ENCODE peak calls at places on chromosomes 2 and 18, in nine cellular contexts. One of them, this sample, is unnamed.

GRCh38 chr2:558302-558642 is 118.9 kb downstream of the TMEM18 start:
- DNase-seq in Kasumi-1: no peak
- DNase-seq in transverse colon: no peak
- DNase-seq in HFFc6: no peak
- DNase-seq in spleen: no peak
- DNase-seq in activated T-cell treated with anti-CD3 and anti-CD28 coated beads for 1 hour: no peak
- DNase-seq in heart left ventricle: no peak
- DNase-seq in left cardiac atrium: no peak
- DNase-seq in nucleus accumbens: no peak
- DNase-seq in this sample: no peak

GRCh38 chr2:71824436-71824835 is 323.2 kb downstream of the CYP26B1 start:
- DNase-seq in Kasumi-1: no peak
- DNase-seq in transverse colon: no peak
- DNase-seq in HFFc6: no peak
- DNase-seq in spleen: no peak
- DNase-seq in activated T-cell treated with anti-CD3 and anti-CD28 coated beads for 1 hour: no peak
- DNase-seq in heart left ventricle: no peak
- DNase-seq in left cardiac atrium: no peak
- DNase-seq in nucleus accumbens: no peak
- DNase-seq in this sample: no peak

GRCh38 chr18:77208969-77209368 is 40.7 kb upstream of the GALR1 start:
- DNase-seq in Kasumi-1: peak; percentile 84
- DNase-seq in transverse colon: peak; percentile 57
- DNase-seq in HFFc6: peak; percentile 25
- DNase-seq in spleen: no peak
- DNase-seq in activated T-cell treated with anti-CD3 and anti-CD28 coated beads for 1 hour: no peak
- DNase-seq in heart left ventricle: peak; percentile 66
- DNase-seq in left cardiac atrium: peak; percentile 53
- DNase-seq in nucleus accumbens: no peak
- DNase-seq in this sample: no peak

GRCh38 chr2:26745609-26746327 is 18.3 kb upstream of the SLC35F6 start:
- DNase-seq in Kasumi-1: peak; percentile 82
- DNase-seq in transverse colon: peak; percentile 85
- DNase-seq in HFFc6: peak; percentile 67
- DNase-seq in spleen: peak; percentile 90
- DNase-seq in activated T-cell treated with anti-CD3 and anti-CD28 coated beads for 1 hour: peak; percentile 81
- DNase-seq in heart left ventricle: peak; percentile 86
- DNase-seq in left cardiac atrium: peak; percentile 89
- DNase-seq in nucleus accumbens: peak; percentile 53
- DNase-seq in this sample: peak; percentile 89

GRCh38 chr2:27582129-27582694 is 630 bp upstream of the ZNF512 start:
- DNase-seq in Kasumi-1: no peak
- DNase-seq in transverse colon: no peak
- DNase-seq in HFFc6: no peak
- DNase-seq in spleen: peak; percentile 74
- DNase-seq in activated T-cell treated with anti-CD3 and anti-CD28 coated beads for 1 hour: no peak
- DNase-seq in heart left ventricle: no peak
- DNase-seq in left cardiac atrium: no peak
- DNase-seq in nucleus accumbens: no peak
- DNase-seq in this sample: no peak

GRCh38 chr2:230408244-230408842 is 7.7 kb upstream of the SP100 start:
- DNase-seq in Kasumi-1: no peak
- DNase-seq in transverse colon: no peak
- DNase-seq in HFFc6: peak; percentile 88
- DNase-seq in spleen: no peak
- DNase-seq in activated T-cell treated with anti-CD3 and anti-CD28 coated beads for 1 hour: no peak
- DNase-seq in heart left ventricle: peak; percentile 47
- DNase-seq in left cardiac atrium: peak; percentile 77
- DNase-seq in nucleus accumbens: no peak
- DNase-seq in this sample: no peak

GRCh38 chr2:159637988-159638501 is 21.7 kb upstream of the BAZ2B start:
- DNase-seq in Kasumi-1: no peak
- DNase-seq in transverse colon: no peak
- DNase-seq in HFFc6: peak; percentile 92
- DNase-seq in spleen: no peak
- DNase-seq in activated T-cell treated with anti-CD3 and anti-CD28 coated beads for 1 hour: no peak
- DNase-seq in heart left ventricle: no peak
- DNase-seq in left cardiac atrium: no peak
- DNase-seq in nucleus accumbens: no peak
- DNase-seq in this sample: no peak

GRCh38 chr18:47983946-47984345 is 53.5 kb upstream of the SMAD2 start:
- DNase-seq in Kasumi-1: no peak
- DNase-seq in transverse colon: no peak
- DNase-seq in HFFc6: no peak
- DNase-seq in spleen: no peak
- DNase-seq in activated T-cell treated with anti-CD3 and anti-CD28 coated beads for 1 hour: no peak
- DNase-seq in heart left ventricle: no peak
- DNase-seq in left cardiac atrium: no peak
- DNase-seq in nucleus accumbens: no peak
- DNase-seq in this sample: no peak

GRCh38 chr2:239087041-239087710 is 239.3 kb downstream of the TWIST2 start:
- DNase-seq in Kasumi-1: no peak
- DNase-seq in transverse colon: no peak
- DNase-seq in HFFc6: no peak
- DNase-seq in spleen: no peak
- DNase-seq in activated T-cell treated with anti-CD3 and anti-CD28 coated beads for 1 hour: no peak
- DNase-seq in heart left ventricle: no peak
- DNase-seq in left cardiac atrium: no peak
- DNase-seq in nucleus accumbens: no peak
- DNase-seq in this sample: no peak

GRCh38 chr2:158098171-158098570 is 3.5 kb upstream of the UPP2 start:
- DNase-seq in Kasumi-1: no peak
- DNase-seq in transverse colon: no peak
- DNase-seq in HFFc6: no peak
- DNase-seq in spleen: no peak
- DNase-seq in activated T-cell treated with anti-CD3 and anti-CD28 coated beads for 1 hour: no peak
- DNase-seq in heart left ventricle: no peak
- DNase-seq in left cardiac atrium: no peak
- DNase-seq in nucleus accumbens: no peak
- DNase-seq in this sample: no peak

GRCh38 chr2:31075936-31076590 is 62.2 kb downstream of the GALNT14 start:
- DNase-seq in Kasumi-1: no peak
- DNase-seq in transverse colon: no peak
- DNase-seq in HFFc6: no peak
- DNase-seq in spleen: no peak
- DNase-seq in activated T-cell treated with anti-CD3 and anti-CD28 coated beads for 1 hour: no peak
- DNase-seq in heart left ventricle: no peak
- DNase-seq in left cardiac atrium: no peak
- DNase-seq in nucleus accumbens: no peak
- DNase-seq in this sample: no peak

GRCh38 chr2:54535599-54536195 is 79.6 kb downstream of the SPTBN1 start:
- DNase-seq in Kasumi-1: peak; percentile 35
- DNase-seq in transverse colon: no peak
- DNase-seq in HFFc6: no peak
- DNase-seq in spleen: no peak
- DNase-seq in activated T-cell treated with anti-CD3 and anti-CD28 coated beads for 1 hour: no peak
- DNase-seq in heart left ventricle: no peak
- DNase-seq in left cardiac atrium: peak; percentile 37
- DNase-seq in nucleus accumbens: no peak
- DNase-seq in this sample: no peak

GRCh38 chr2:149955201-149955600 is 367.6 kb upstream of the MMADHC start:
- DNase-seq in Kasumi-1: no peak
- DNase-seq in transverse colon: no peak
- DNase-seq in HFFc6: no peak
- DNase-seq in spleen: no peak
- DNase-seq in activated T-cell treated with anti-CD3 and anti-CD28 coated beads for 1 hour: no peak
- DNase-seq in heart left ventricle: no peak
- DNase-seq in left cardiac atrium: no peak
- DNase-seq in nucleus accumbens: no peak
- DNase-seq in this sample: no peak

GRCh38 chr2:138777996-138778395 is 2.2 kb downstream of the NXPH2 start:
- DNase-seq in Kasumi-1: no peak
- DNase-seq in transverse colon: no peak
- DNase-seq in HFFc6: no peak
- DNase-seq in spleen: no peak
- DNase-seq in activated T-cell treated with anti-CD3 and anti-CD28 coated beads for 1 hour: no peak
- DNase-seq in heart left ventricle: no peak
- DNase-seq in left cardiac atrium: no peak
- DNase-seq in nucleus accumbens: no peak
- DNase-seq in this sample: peak; percentile 37

GRCh38 chr2:1716441-1716840 is 27.9 kb downstream of the PXDN start:
- DNase-seq in Kasumi-1: no peak
- DNase-seq in transverse colon: no peak
- DNase-seq in HFFc6: no peak
- DNase-seq in spleen: no peak
- DNase-seq in activated T-cell treated with anti-CD3 and anti-CD28 coated beads for 1 hour: no peak
- DNase-seq in heart left ventricle: no peak
- DNase-seq in left cardiac atrium: no peak
- DNase-seq in nucleus accumbens: no peak
- DNase-seq in this sample: no peak

GRCh38 chr2:217215877-217216276 is 356.0 kb upstream of the TNP1 start:
- DNase-seq in Kasumi-1: no peak
- DNase-seq in transverse colon: no peak
- DNase-seq in HFFc6: no peak
- DNase-seq in spleen: no peak
- DNase-seq in activated T-cell treated with anti-CD3 and anti-CD28 coated beads for 1 hour: no peak
- DNase-seq in heart left ventricle: no peak
- DNase-seq in left cardiac atrium: no peak
- DNase-seq in nucleus accumbens: no peak
- DNase-seq in this sample: no peak

This sample was measured in hepatocyte.